ENCODE peak calls at places on chromosomes 4 and X, in eight cellular contexts. X is Right ventricle myocardium superior; F is tibial nerve; B is CD4-positive, CD25-positive, alpha-beta regulatory T cell; J is activated T-cell treated with anti-CD3 and anti-CD28 coated beads for 1 hour; N is AG20443; V is ureter; S is stimulated activated CD4-positive, alpha-beta T cell treated with anti-CD3 and anti-CD28 coated beads, Interleukin-4, amount 100 ng/mL, for 24 hours. L is an unnamed sample.

GRCh38 chrX:17376381-17377046 is 1.5 kb downstream of the NHS start:
- DNase-seq in F (peak; percentile 13), B (no peak), J (no peak), N (peak; percentile 14), X (peak; percentile 37), S (no peak), V (no peak), L (peak; percentile 47)

GRCh38 chr4:177441061-177441802 is 1.0 kb downstream of the AGA start:
- DNase-seq in J (no peak), F (peak; percentile 10), V (no peak), N (no peak), B (no peak), S (peak; percentile 18), X (no peak), L (peak; percentile 41)

GRCh38 chr4:149194061-149194460 is 621.6 kb downstream of the IQCM start:
- DNase-seq in V (no peak), S (no peak), N (no peak), X (no peak), J (no peak), B (no peak), F (no peak), L (no peak)

GRCh38 chr4:2411786-2412510 is 6.5 kb downstream of the ZFYVE28 start:
- DNase-seq in V (no peak), F (no peak), B (no peak), X (no peak), N (no peak), J (no peak), S (peak; percentile 27), L (no peak)

GRCh38 chrX:1453390-1453783 is 678 bp upstream of the ASMTL start:
- DNase-seq in X (no peak), J (peak; percentile 63), N (peak; percentile 47), B (peak; percentile 78), F (no peak), S (no peak), V (no peak), L (no peak)

GRCh38 chr4:110137819-110138218 is 60.6 kb downstream of the ELOVL6 start:
- DNase-seq in V (no peak), N (no peak), B (no peak), F (no peak), J (no peak), S (no peak), X (no peak), L (no peak)

GRCh38 chr4:4838602-4839470 is 20.6 kb upstream of the MSX1 start:
- DNase-seq in N (peak; percentile 79), B (no peak), J (no peak), V (no peak), S (no peak), F (no peak), X (no peak), L (peak; percentile 60)

GRCh38 chr4:124890522-124890921 is 178.0 kb upstream of the ANKRD50 start:
- DNase-seq in F (no peak), X (no peak), V (no peak), J (no peak), N (peak; percentile 8), S (no peak), B (no peak), L (peak; percentile 63)

GRCh38 chr4:21476753-21477152 is 471.8 kb downstream of the KCNIP4 start:
- DNase-seq in X (no peak), N (no peak), J (no peak), V (no peak), S (no peak), F (no peak), B (no peak), L (peak; percentile 19)

GRCh38 chrX:67654301-67654700 is 110.5 kb downstream of the AR start:
- DNase-seq in B (no peak), J (no peak), X (no peak), N (no peak), S (no peak), V (no peak), F (no peak), L (no peak)

GRCh38 chr4:174681723-174682300 is 147.2 kb downstream of the GLRA3 start:
- DNase-seq in X (no peak), V (no peak), S (no peak), F (no peak), J (no peak), B (no peak), N (peak; percentile 18), L (peak; percentile 59)

GRCh38 chr4:82905205-82905604 is 4.7 kb downstream of the THAP9 start:
- DNase-seq in S (peak; percentile 67), F (no peak), B (no peak), X (no peak), J (no peak), V (no peak), N (peak; percentile 14), L (peak; percentile 68)

GRCh38 chr4:7838136-7838782 is 101.4 kb downstream of the AFAP1 start:
- DNase-seq in B (no peak), X (no peak), V (no peak), S (no peak), N (no peak), F (no peak), J (no peak), L (no peak)

GRCh38 chrX:155768036-155768769 is 112.9 kb upstream of the VAMP7 start:
- DNase-seq in N (peak; percentile 27), J (no peak), X (no peak), B (no peak), F (no peak), S (no peak), V (no peak), L (peak; percentile 59)

GRCh38 chrX:95071621-95072020 is 1397.6 kb downstream of the FAM133A start:
- DNase-seq in F (no peak), X (no peak), V (no peak), N (no peak), B (no peak), J (no peak), S (no peak), L (peak; percentile 18)

GRCh38 chrX:47321386-47321785 is 49.0 kb upstream of the ZNF157 start:
- DNase-seq in V (peak; percentile 44), X (peak; percentile 52), B (no peak), S (no peak), J (no peak), N (peak; percentile 47), F (peak; percentile 19), L (peak; percentile 81)

GRCh38 chr4:38615847-38616246 is 48.2 kb upstream of the KLF3 start:
- DNase-seq in F (no peak), N (no peak), X (no peak), J (no peak), V (no peak), S (no peak), B (no peak), L (no peak)

GRCh38 chr4:85929926-85930325 is 429.9 kb downstream of the MAPK10 start:
- DNase-seq in N (no peak), X (no peak), F (no peak), V (no peak), J (no peak), S (no peak), B (no peak), L (peak; percentile 6)

L was measured in GM23248.